ENCODE peak calls at places on chromosome 13, in seven cellular contexts. L, U, E, G, I, P and F are unnamed samples.

GRCh38 chr13:60591348-60591747 is 194.3 kb downstream of the TDRD3 start:
- DNase-seq in L (no peak), U (no peak), E (no peak), G (no peak), I (no peak), P (no peak), F (no peak)

GRCh38 chr13:109904218-109904617 is 117.8 kb upstream of the IRS2 start:
- DNase-seq in L (no peak), U (no peak), E (no peak), G (no peak), I (no peak), P (no peak), F (no peak)

GRCh38 chr13:58343081-58343480 is 711.5 kb downstream of the PCDH17 start:
- DNase-seq in L (no peak), U (no peak), E (no peak), G (no peak), I (no peak), P (no peak), F (peak)

GRCh38 chr13:94701313-94702180 is 10.8 kb downstream of the SOX21 start:
- DNase-seq in L (no peak), U (no peak), E (no peak), G (no peak), I (no peak), P (no peak), F (no peak)

GRCh38 chr13:51303882-51304281 is 35.6 kb upstream of the SERPINE3 start:
- DNase-seq in L (no peak), U (no peak), E (no peak), G (no peak), I (no peak), P (no peak), F (no peak)

GRCh38 chr13:108249150-108249549 is 20.4 kb upstream of the TNFSF13B start:
- DNase-seq in L (no peak), U (no peak), E (no peak), G (no peak), I (no peak), P (no peak), F (no peak)

GRCh38 chr13:98535501-98536357 is 41.2 kb downstream of the STK24 start:
- DNase-seq in L (no peak), U (no peak), E (no peak), G (no peak), I (no peak), P (no peak), F (no peak)

GRCh38 chr13:112193463-112194166 is 126.7 kb downstream of the SOX1 start:
- DNase-seq in L (no peak), U (no peak), E (no peak), G (no peak), I (no peak), P (no peak), F (no peak)

GRCh38 chr13:48839171-48839570 is 136.5 kb upstream of the FNDC3A start:
- DNase-seq in L (no peak), U (no peak), E (no peak), G (no peak), I (no peak), P (no peak), F (no peak)

GRCh38 chr13:33799950-33800592 is 17.9 kb upstream of the RFC3 start:
- DNase-seq in L (peak), U (no peak), E (no peak), G (no peak), I (no peak), P (no peak), F (peak)

GRCh38 chr13:99064624-99065249 is 86.9 kb upstream of the DOCK9 start:
- DNase-seq in L (no peak), U (no peak), E (no peak), G (no peak), I (no peak), P (no peak), F (no peak)

GRCh38 chr13:91097269-91097668 is 250.2 kb upstream of the MIR17HG start:
- DNase-seq in L (no peak), U (no peak), E (no peak), G (no peak), I (no peak), P (no peak), F (no peak)

GRCh38 chr13:83498486-83499190 is 383.6 kb downstream of the SLITRK1 start:
- DNase-seq in L (no peak), U (no peak), E (no peak), G (no peak), I (no peak), P (no peak), F (no peak)

GRCh38 chr13:49258097-49258796 is 10.5 kb downstream of the CDADC1 start:
- DNase-seq in L (no peak), U (no peak), E (no peak), G (no peak), I (no peak), P (no peak), F (no peak)

GRCh38 chr13:99227909-99228688 is 27.4 kb downstream of the UBAC2 start:
- DNase-seq in L (no peak), U (no peak), E (no peak), G (no peak), I (no peak), P (no peak), F (peak)

GRCh38 chr13:40149611-40150283 is 494.3 kb downstream of the COG6 start:
- DNase-seq in L (no peak), U (no peak), E (no peak), G (no peak), I (no peak), P (no peak), F (no peak)

GRCh38 chr13:34391071-34391470 is 551.0 kb upstream of the NBEA start:
- DNase-seq in L (no peak), U (no peak), E (no peak), G (no peak), I (no peak), P (no peak), F (no peak)

GRCh38 chr13:49936943-49937273 is 768 bp upstream of the SPRYD7 start:
- DNase-seq in L (no peak), U (no peak), E (no peak), G (no peak), I (no peak), P (no peak), F (no peak)

GRCh38 chr13:37526710-37527446 is 71.7 kb downstream of the POSTN start:
- DNase-seq in L (no peak), U (no peak), E (no peak), G (no peak), I (no peak), P (no peak), F (no peak)

GRCh38 chr13:45063261-45063870 is 56.9 kb upstream of the GTF2F2 start:
- DNase-seq in L (no peak), U (no peak), E (no peak), G (no peak), I (no peak), P (no peak), F (no peak)

GRCh38 chr13:93775507-93776108 is 549.0 kb downstream of the GPC6 start:
- DNase-seq in L (no peak), U (no peak), E (no peak), G (no peak), I (no peak), P (no peak), F (no peak)

GRCh38 chr13:110571897-110572777 is 10.6 kb upstream of the RAB20 start:
- DNase-seq in L (no peak), U (no peak), E (no peak), G (no peak), I (no peak), P (no peak), F (no peak)